ENCODE peak calls at places on chromosomes 11 and 22, in four cellular contexts. D is CD8-positive, alpha-beta memory T cell; C is right lobe of liver; W is body of pancreas. K is an unnamed sample. For H3K36me3, the result is how much of the 10 kb centered on the place peaks cover.

GRCh38 chr11:108147150-108147549 is 25.8 kb downstream of the ACAT1 start:
- DNase-seq in D (no peak), C (no peak), W (no peak), K (no peak)

GRCh38 chr11:100965346-100965745 is 164.3 kb downstream of the PGR start:
- DNase-seq in D (no peak), C (no peak), W (no peak), K (no peak)

GRCh38 chr11:16859651-16860050 is 121.2 kb downstream of the C11orf58 start:
- DNase-seq in D (no peak), C (no peak), W (no peak), K (no peak)

GRCh38 chr22:22465782-22466181 is 42.8 kb downstream of the ZNF280B start:
- DNase-seq in D (no peak), C (no peak), W (no peak), K (no peak)

GRCh38 chr11:100878474-100878873 is 191.4 kb downstream of the ARHGAP42 start:
- DNase-seq in D (no peak), C (no peak), W (no peak), K (no peak)

GRCh38 chr11:112004389-112004788 is 20.8 kb upstream of the DLAT start:
- DNase-seq in D (no peak), C (no peak), W (no peak), K (no peak)

GRCh38 chr11:72637926-72638325 is 36.3 kb downstream of the PDE2A start:
- DNase-seq in D (no peak), C (no peak), W (no peak), K (no peak)

GRCh38 chr11:77141034-77141433 is 13.0 kb downstream of the MYO7A start:
- DNase-seq in D (no peak), C (no peak), W (no peak), K (no peak)

GRCh38 chr11:15206791-15207190 is 92.1 kb downstream of the INSC start:
- DNase-seq in D (no peak), C (peak), W (no peak), K (no peak)

GRCh38 chr11:60871378-60872061 is 4.2 kb downstream of the ZP1 start:
- DNase-seq in D (peak), C (no peak), W (no peak), K (no peak)

GRCh38 chr22:34319346-34319745 is 399.1 kb upstream of the LARGE1 start:
- DNase-seq in D (no peak), C (no peak), W (no peak), K (no peak)

GRCh38 chr11:19910931-19911330 is 198.3 kb downstream of the NAV2 start:
- DNase-seq in D (no peak), C (no peak), W (no peak), K (no peak)

GRCh38 chr22:44697423-44698179 is 4.4 kb upstream of the PRR5 start:
- DNase-seq in D (peak), C (peak), W (peak), K (no peak)

GRCh38 chr11:64358907-64359711 is at the start of gene RPS6KA4:
- DNase-seq in D (peak), C (peak), W (peak), K (no peak)

GRCh38 chr11:57364851-57365660 is 15.9 kb downstream of the PRG3 start:
- DNase-seq in D (no peak), C (no peak), W (no peak), K (no peak)

GRCh38 chr11:119676461-119677020 is 52.5 kb downstream of the NECTIN1 start:
- DNase-seq in D (no peak), C (no peak), W (no peak), K (no peak)

GRCh38 chr11:128615612-128616011 is 28.3 kb upstream of the ETS1 start:
- DNase-seq in D (no peak), C (no peak), W (no peak), K (no peak)

GRCh38 chr11:116925050-116925449 is 87.6 kb upstream of the APOA1 start:
- DNase-seq in D (peak), C (no peak), W (no peak), K (no peak)

GRCh38 chr11:32188785-32189184 is 97.9 kb downstream of the RCN1 start:
- DNase-seq in D (no peak), C (no peak), W (no peak), K (no peak)

DNA sequence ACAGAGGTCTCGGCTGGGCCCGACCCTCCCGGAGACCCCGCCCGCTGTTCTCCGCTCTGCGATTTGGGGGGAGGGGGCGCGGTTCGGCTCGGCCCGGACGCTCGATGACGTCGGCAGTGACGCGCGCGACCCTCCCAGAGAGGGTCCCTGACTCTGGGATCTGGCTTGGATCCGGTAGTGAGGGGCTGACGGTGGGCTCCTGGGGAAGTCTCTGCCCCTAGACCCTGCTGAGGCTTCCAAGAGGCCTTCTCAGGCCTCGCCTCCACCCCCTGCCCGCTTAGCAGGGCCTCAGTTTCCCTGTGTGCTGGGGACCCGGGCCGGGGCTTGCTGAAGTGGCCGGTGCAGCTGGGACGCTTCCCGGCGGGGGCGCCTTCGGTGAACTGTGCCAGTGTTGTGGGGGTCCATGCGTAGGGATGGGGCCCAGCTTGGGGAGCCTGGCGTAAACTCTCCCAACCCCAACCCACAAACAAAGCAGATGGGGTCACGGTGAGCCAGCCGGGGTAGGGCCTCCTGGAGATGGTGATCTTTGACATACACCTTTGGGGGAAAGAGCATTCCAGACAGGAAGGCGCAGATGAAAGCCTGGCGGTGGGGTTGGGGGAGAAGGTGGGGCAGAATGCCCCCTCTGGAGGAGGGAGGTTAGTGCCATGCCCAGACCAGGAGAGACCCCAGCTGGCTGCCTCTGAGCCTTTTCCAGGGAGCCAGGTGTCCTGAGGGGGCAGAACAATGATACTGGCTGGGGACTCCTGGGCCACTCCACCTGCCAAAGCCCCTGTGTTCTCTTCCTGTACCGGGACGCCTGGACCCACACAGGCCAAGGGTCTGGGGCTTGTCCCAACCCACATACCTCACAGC is 1.0 kb downstream of the B4GALNT4 start:
- DNase-seq in D (no peak), C (peak), W (no peak), K (no peak)
- H3K4me3 ChIP-seq in D (no peak), C (no peak), W (no peak), K (peak)

DNA sequence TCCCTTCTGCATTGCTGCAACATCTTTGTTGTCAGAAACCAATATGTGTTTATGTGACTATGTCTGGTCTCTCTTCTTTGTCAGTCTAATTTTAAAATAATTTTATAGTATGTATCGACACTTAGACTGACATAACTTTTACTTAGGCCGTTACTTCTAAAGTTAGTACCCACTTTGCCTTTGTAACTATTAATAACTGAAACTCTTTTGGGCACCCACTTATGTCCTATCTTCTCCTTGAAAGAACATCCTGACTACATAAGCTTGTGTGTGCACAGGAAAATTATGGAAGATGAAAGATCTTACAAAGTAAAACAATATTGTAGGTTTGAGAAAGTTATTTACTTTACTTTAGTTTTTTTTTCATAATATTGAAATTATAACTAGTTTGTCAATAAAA is 230.4 kb upstream of the CCDC179 start:
- DNase-seq in D (no peak), C (no peak), W (no peak), K (no peak)
- H3K36me3 ChIP-seq in D (under half), C (under half), W (under half), K (under half)

DNA sequence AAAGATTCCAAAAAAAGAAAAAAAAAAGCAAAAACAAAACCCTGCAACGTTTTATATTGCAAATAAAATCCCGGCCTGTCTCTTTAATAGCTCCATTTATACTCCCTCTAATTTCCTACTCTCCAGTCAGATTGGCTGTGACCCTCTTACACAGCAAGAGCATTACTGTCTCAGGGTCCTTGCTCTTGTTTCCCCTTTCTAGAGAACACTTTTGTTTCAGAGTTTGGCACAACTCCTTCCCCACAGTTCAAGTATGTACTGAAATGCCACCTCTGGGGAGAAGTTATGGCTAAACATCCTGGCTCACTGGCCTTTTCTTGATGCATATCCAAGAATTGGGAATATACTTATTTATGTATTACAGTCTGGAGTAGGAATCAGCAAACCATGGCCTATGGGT is 2.6 kb downstream of the CASP12 start:
- DNase-seq in D (no peak), C (no peak), W (no peak), K (no peak)
- H3K4me3 ChIP-seq in D (no peak), C (no peak), W (no peak), K (no peak)

GRCh38 chr11:121556937-121557336 is 104.2 kb upstream of the SORL1-AS1 start:
- DNase-seq in D (no peak), C (no peak), W (no peak), K (no peak)

GRCh38 chr11:121553806-121554205 is 101.0 kb upstream of the SORL1-AS1 start:
- DNase-seq in D (no peak), C (peak), W (peak), K (no peak)

GRCh38 chr11:121553367-121553766 is 100.6 kb upstream of the SORL1-AS1 start:
- DNase-seq in D (no peak), C (no peak), W (no peak), K (no peak)

GRCh38 chr11:121555172-121555571 is 102.4 kb upstream of the SORL1-AS1 start:
- DNase-seq in D (no peak), C (no peak), W (no peak), K (no peak)

DNA sequence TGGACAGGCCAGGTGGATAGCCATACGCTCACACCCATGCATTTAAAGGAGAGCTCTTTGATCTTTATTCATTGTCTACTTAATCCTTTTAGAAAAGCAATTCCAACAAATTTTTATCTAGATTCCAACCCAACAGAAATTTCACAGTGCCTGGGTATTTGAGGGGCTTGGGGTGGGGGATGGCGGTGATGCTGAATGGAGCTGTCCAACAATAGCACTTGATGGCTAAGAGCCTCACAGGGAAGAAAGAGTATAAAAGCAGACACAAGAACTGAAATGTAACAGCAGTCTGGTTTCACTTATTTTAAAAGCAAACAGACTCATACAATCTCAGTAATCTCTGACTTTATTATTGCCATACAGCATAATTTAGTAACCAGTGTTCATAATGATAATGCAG is 101.8 kb upstream of the SORL1-AS1 start:
- DNase-seq in D (no peak), C (no peak), W (no peak), K (no peak)
- H3K36me3 ChIP-seq in D (half or more), C (under half), W (under half), K (under half)

DNA sequence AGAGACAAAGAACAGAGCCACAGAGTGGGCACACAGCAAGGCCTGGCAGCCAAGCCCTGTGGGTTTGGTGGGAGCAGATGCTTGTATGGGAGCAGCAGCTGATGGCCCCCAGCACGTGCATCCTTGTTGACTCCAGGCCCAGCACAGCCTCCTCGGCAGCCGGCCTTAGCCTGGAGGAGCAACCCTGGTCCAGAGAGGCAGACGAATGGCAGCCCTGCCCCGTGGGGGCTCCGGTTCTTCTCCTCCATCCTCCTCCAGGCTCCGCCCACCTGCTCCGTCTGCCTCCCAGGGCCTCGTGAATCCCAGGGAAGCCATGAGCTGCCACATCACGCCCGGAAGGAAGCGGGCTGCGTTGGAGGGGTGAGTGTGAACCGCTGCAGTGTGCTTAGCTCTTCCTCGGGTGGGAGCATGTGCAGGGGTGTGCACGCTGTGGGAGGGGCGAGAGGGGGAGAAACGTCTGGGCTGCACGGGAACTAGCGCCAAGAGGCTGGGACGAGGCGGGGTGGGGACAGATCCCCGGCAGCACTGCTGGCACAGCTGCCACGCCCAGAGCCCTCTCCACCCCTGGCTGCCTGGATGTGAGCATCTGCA is 36.3 kb upstream of the JAM3 start:
- DNase-seq in D (peak), C (peak), W (no peak), K (no peak)
- H3K4me3 ChIP-seq in D (no peak), C (no peak), W (no peak), K (no peak)

DNA sequence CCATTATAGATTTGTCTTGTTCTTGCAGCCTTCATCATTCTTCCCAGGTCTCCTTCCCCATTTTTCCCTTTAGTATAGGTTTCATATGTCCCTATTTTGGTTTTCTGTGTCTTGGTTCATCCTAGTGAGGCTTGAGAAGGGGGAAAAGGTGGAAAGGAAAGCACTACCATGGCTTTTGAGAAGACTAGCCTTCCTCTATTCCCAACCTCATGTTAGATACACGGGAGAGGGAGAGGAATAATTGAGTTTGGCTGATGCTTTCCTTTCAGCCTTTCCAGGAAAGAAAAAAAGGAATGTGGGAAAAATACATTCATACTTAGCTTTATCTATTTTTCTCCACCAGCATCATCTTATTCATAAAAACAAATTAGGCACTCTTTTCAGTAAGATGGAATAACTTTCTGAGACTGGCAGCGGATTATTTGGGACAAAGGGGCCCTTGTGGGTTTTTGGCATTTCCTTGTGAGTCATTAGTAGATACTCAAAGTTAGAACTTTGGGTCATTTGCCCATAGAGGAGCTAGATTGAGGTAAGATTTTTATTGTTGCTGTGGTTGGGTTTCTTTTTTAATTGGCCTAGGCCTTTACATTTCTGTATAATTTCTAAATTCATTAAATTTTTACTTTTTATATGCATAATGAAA is 23.8 kb downstream of the CAPRIN1 start:
- DNase-seq in D (no peak), C (no peak), W (no peak), K (peak)
- H3K36me3 ChIP-seq in D (under half), C (under half), W (under half), K (under half)

DNA sequence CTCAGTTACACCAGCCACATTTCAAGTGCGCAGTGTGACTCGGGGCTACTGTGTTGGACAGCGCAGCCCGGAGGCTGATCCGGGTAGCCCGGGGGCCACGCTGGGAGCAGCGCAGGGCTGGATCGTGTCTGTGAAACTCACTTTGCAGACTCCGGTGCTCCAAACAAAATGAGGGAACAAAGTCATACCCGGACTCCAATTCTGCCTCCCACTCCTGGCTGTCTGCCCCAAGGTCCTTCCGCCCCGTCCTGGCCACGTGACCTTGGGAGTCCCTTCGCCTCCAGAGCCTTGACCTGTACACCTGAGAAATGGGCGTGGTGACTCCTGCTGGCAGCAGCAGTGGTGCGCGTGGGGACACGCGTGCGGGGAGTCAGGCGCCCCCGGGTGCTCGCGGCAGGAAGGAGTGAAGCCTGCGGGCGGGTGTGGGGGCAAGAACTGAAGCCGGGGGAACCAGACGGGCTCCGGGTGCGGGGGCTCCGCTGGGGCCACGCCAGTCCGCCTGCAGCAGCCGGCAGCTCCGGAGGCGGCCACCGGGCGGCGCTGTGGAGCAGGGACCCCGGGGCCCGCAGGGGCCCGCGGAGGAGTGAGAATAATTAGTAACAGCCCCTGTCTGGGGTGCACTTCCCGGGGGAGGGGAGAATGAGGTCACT is 42.4 kb downstream of the KCNJ4 start:
- DNase-seq in D (peak), C (peak), W (peak), K (no peak)
- H3K4me3 ChIP-seq in D (no peak), C (no peak), W (no peak), K (no peak)

GRCh38 chr11:47176328-47177228 is at the start of gene ARFGAP2:
- DNase-seq in D (peak), C (peak), W (peak), K (peak)

GRCh38 chr11:47171856-47172255 is 4.8 kb downstream of the ARFGAP2 start:
- DNase-seq in D (no peak), C (no peak), W (no peak), K (no peak)

GRCh38 chr11:47171057-47171838 is 5.4 kb downstream of the ARFGAP2 start:
- DNase-seq in D (no peak), C (no peak), W (no peak), K (no peak)

GRCh38 chr11:47175746-47176327 is 842 bp downstream of the ARFGAP2 start:
- DNase-seq in D (no peak), C (no peak), W (no peak), K (no peak)

DNA sequence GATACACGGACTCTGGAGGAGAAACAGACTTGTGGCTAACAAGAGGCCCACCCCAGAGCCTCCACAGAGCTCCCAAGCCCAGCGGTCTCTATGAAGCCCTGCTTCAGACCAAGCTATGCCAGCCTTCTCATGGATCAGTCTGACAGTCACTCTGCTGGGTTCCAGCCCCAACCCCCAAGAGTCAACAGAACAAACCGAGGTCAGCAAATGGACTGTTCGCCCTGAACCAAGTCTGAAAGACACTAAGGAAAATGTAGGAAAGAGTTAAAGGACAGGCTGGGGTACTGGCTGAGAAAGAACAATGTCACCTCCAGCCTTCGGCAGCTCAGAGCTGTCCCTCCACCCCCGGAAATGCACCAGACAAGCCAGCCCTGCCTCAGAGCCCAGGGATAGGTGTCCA is 3.9 kb downstream of the ARFGAP2 start:
- DNase-seq in D (no peak), C (no peak), W (no peak), K (no peak)
- H3K36me3 ChIP-seq in D (half or more), C (under half), W (under half), K (under half)

K was measured in BJ.